ENCODE peak calls at places on chromosomes 3 and 15, in six cellular contexts. C, N, A, G, K and W are unnamed samples.

GRCh38 chr3:159185443-159186050 is 383.7 kb downstream of the MFSD1 start:
- DNase-seq in C (no peak), N (no peak), A (no peak), G (no peak), K (no peak), W (no peak)

GRCh38 chr3:197752107-197752506 is 2.4 kb downstream of the FYTTD1 start:
- DNase-seq in C (no peak), N (no peak), A (no peak), G (no peak), K (no peak), W (no peak)

GRCh38 chr15:64697911-64698369 is 77.4 kb downstream of the RBPMS2 start:
- DNase-seq in C (no peak), N (no peak), A (peak), G (peak), K (peak), W (no peak)

GRCh38 chr3:138124689-138125420 is 7.3 kb downstream of the A4GNT start:
- DNase-seq in C (peak), N (no peak), A (peak), G (peak), K (peak), W (no peak)

GRCh38 chr15:50224606-50225005 is 40.9 kb downstream of the HDC start:
- DNase-seq in C (no peak), N (no peak), A (no peak), G (no peak), K (peak), W (no peak)

GRCh38 chr3:165233521-165234195 is 37.5 kb upstream of the SLITRK3 start:
- DNase-seq in C (no peak), N (no peak), A (peak), G (no peak), K (peak), W (no peak)

GRCh38 chr3:48985977-48986376 is 4.1 kb upstream of the P4HTM start:
- DNase-seq in C (no peak), N (no peak), A (no peak), G (no peak), K (no peak), W (no peak)

GRCh38 chr15:59896652-59897051 is 107.5 kb upstream of the FOXB1 start:
- DNase-seq in C (no peak), N (no peak), A (no peak), G (no peak), K (no peak), W (no peak)